ENCODE peak calls at places on chromosomes 16 and 17, in nine cellular contexts. One of them, this sample, is unnamed.

GRCh38 chr17:51238253-51238887 is 21.5 kb downstream of the MBTD1 start:
- DNase-seq in GM06990: peak; percentile 35
- DNase-seq in astrocyte of the spinal cord: no peak
- DNase-seq in uterus: no peak
- DNase-seq in fibroblast of pulmonary artery: no peak
- DNase-seq in kidney: no peak
- DNase-seq in SJSA1: no peak
- DNase-seq in OCI-LY7: peak; percentile 78
- DNase-seq in hepatocyte: no peak
- DNase-seq in this sample: no peak

GRCh38 chr17:28249706-28250105 is 69.3 kb upstream of the TMEM97 start:
- DNase-seq in GM06990: no peak
- DNase-seq in astrocyte of the spinal cord: no peak
- DNase-seq in uterus: no peak
- DNase-seq in fibroblast of pulmonary artery: no peak
- DNase-seq in kidney: no peak
- DNase-seq in SJSA1: no peak
- DNase-seq in OCI-LY7: no peak
- DNase-seq in hepatocyte: no peak
- DNase-seq in this sample: no peak

GRCh38 chr16:69397821-69398521 is 12.2 kb upstream of the TERF2 start:
- DNase-seq in GM06990: no peak
- DNase-seq in astrocyte of the spinal cord: peak; percentile 81
- DNase-seq in uterus: peak; percentile 55
- DNase-seq in fibroblast of pulmonary artery: peak; percentile 86
- DNase-seq in kidney: no peak
- DNase-seq in SJSA1: peak; percentile 73
- DNase-seq in OCI-LY7: peak; percentile 24
- DNase-seq in hepatocyte: peak; percentile 79
- DNase-seq in this sample: peak; percentile 79

GRCh38 chr16:17312100-17312732 is 158.5 kb downstream of the XYLT1 start:
- DNase-seq in GM06990: no peak
- DNase-seq in astrocyte of the spinal cord: no peak
- DNase-seq in uterus: no peak
- DNase-seq in fibroblast of pulmonary artery: no peak
- DNase-seq in kidney: peak; percentile 77
- DNase-seq in SJSA1: no peak
- DNase-seq in OCI-LY7: no peak
- DNase-seq in hepatocyte: peak; percentile 35
- DNase-seq in this sample: no peak

GRCh38 chr17:40312131-40312731 is 3.3 kb downstream of the RARA start:
- DNase-seq in GM06990: no peak
- DNase-seq in astrocyte of the spinal cord: no peak
- DNase-seq in uterus: no peak
- DNase-seq in fibroblast of pulmonary artery: no peak
- DNase-seq in kidney: peak; percentile 83
- DNase-seq in SJSA1: no peak
- DNase-seq in OCI-LY7: no peak
- DNase-seq in hepatocyte: no peak
- DNase-seq in this sample: no peak

GRCh38 chr16:89404561-89404960 is 85.8 kb downstream of the ANKRD11 start:
- DNase-seq in GM06990: no peak
- DNase-seq in astrocyte of the spinal cord: no peak
- DNase-seq in uterus: no peak
- DNase-seq in fibroblast of pulmonary artery: no peak
- DNase-seq in kidney: peak; percentile 35
- DNase-seq in SJSA1: no peak
- DNase-seq in OCI-LY7: no peak
- DNase-seq in hepatocyte: no peak
- DNase-seq in this sample: no peak

GRCh38 chr17:6374271-6374691 is 60.6 kb downstream of the AIPL1 start:
- DNase-seq in GM06990: no peak
- DNase-seq in astrocyte of the spinal cord: peak; percentile 40
- DNase-seq in uterus: no peak
- DNase-seq in fibroblast of pulmonary artery: no peak
- DNase-seq in kidney: no peak
- DNase-seq in SJSA1: no peak
- DNase-seq in OCI-LY7: no peak
- DNase-seq in hepatocyte: peak; percentile 58
- DNase-seq in this sample: peak; percentile 36

GRCh38 chr17:42653179-42654124 is 5.6 kb upstream of the TUBG2 start:
- DNase-seq in GM06990: no peak
- DNase-seq in astrocyte of the spinal cord: peak; percentile 73
- DNase-seq in uterus: peak; percentile 82
- DNase-seq in fibroblast of pulmonary artery: peak; percentile 70
- DNase-seq in kidney: peak; percentile 89
- DNase-seq in SJSA1: peak; percentile 47
- DNase-seq in OCI-LY7: no peak
- DNase-seq in hepatocyte: peak; percentile 68
- DNase-seq in this sample: no peak

GRCh38 chr17:1709971-1710806 is at the start of gene TLCD2:
- DNase-seq in GM06990: no peak
- DNase-seq in astrocyte of the spinal cord: peak; percentile 71
- DNase-seq in uterus: peak; percentile 70
- DNase-seq in fibroblast of pulmonary artery: peak; percentile 65
- DNase-seq in kidney: peak; percentile 92
- DNase-seq in SJSA1: peak; percentile 69
- DNase-seq in OCI-LY7: no peak
- DNase-seq in hepatocyte: peak; percentile 89
- DNase-seq in this sample: peak; percentile 92

GRCh38 chr17:13885953-13886889 is 183.1 kb upstream of the COX10 start:
- DNase-seq in GM06990: no peak
- DNase-seq in astrocyte of the spinal cord: no peak
- DNase-seq in uterus: no peak
- DNase-seq in fibroblast of pulmonary artery: no peak
- DNase-seq in kidney: no peak
- DNase-seq in SJSA1: peak; percentile 47
- DNase-seq in OCI-LY7: no peak
- DNase-seq in hepatocyte: peak; percentile 14
- DNase-seq in this sample: no peak

GRCh38 chr17:9258115-9259020 is 237.1 kb downstream of the NTN1 start:
- DNase-seq in GM06990: no peak
- DNase-seq in astrocyte of the spinal cord: peak; percentile 54
- DNase-seq in uterus: no peak
- DNase-seq in fibroblast of pulmonary artery: no peak
- DNase-seq in kidney: peak; percentile 32
- DNase-seq in SJSA1: no peak
- DNase-seq in OCI-LY7: no peak
- DNase-seq in hepatocyte: no peak
- DNase-seq in this sample: peak; percentile 23

GRCh38 chr17:40559016-40559853 is 6.0 kb downstream of the CCR7 start:
- DNase-seq in GM06990: no peak
- DNase-seq in astrocyte of the spinal cord: no peak
- DNase-seq in uterus: peak; percentile 81
- DNase-seq in fibroblast of pulmonary artery: peak; percentile 47
- DNase-seq in kidney: peak; percentile 69
- DNase-seq in SJSA1: peak; percentile 23
- DNase-seq in OCI-LY7: no peak
- DNase-seq in hepatocyte: no peak
- DNase-seq in this sample: no peak

GRCh38 chr16:66925322-66925840 is at the start of gene RRAD:
- DNase-seq in GM06990: peak; percentile 41
- DNase-seq in astrocyte of the spinal cord: peak; percentile 29
- DNase-seq in uterus: peak; percentile 80
- DNase-seq in fibroblast of pulmonary artery: peak; percentile 36
- DNase-seq in kidney: peak; percentile 90
- DNase-seq in SJSA1: no peak
- DNase-seq in OCI-LY7: no peak
- DNase-seq in hepatocyte: peak; percentile 48
- DNase-seq in this sample: no peak

GRCh38 chr17:50931003-50931878 is 65.1 kb upstream of the TOB1 start:
- DNase-seq in GM06990: peak; percentile 75
- DNase-seq in astrocyte of the spinal cord: peak; percentile 86
- DNase-seq in uterus: peak; percentile 86
- DNase-seq in fibroblast of pulmonary artery: peak; percentile 88
- DNase-seq in kidney: peak; percentile 95
- DNase-seq in SJSA1: peak; percentile 85
- DNase-seq in OCI-LY7: peak; percentile 74
- DNase-seq in hepatocyte: peak; percentile 91
- DNase-seq in this sample: peak; percentile 92

GRCh38 chr16:82220541-82220940 is 50.5 kb upstream of the MPHOSPH6 start:
- DNase-seq in GM06990: no peak
- DNase-seq in astrocyte of the spinal cord: no peak
- DNase-seq in uterus: no peak
- DNase-seq in fibroblast of pulmonary artery: no peak
- DNase-seq in kidney: no peak
- DNase-seq in SJSA1: no peak
- DNase-seq in OCI-LY7: no peak
- DNase-seq in hepatocyte: no peak
- DNase-seq in this sample: no peak

GRCh38 chr16:82219298-82219697 is 49.3 kb upstream of the MPHOSPH6 start:
- DNase-seq in GM06990: no peak
- DNase-seq in astrocyte of the spinal cord: no peak
- DNase-seq in uterus: no peak
- DNase-seq in fibroblast of pulmonary artery: no peak
- DNase-seq in kidney: no peak
- DNase-seq in SJSA1: no peak
- DNase-seq in OCI-LY7: no peak
- DNase-seq in hepatocyte: no peak
- DNase-seq in this sample: no peak
- H3K4me3 ChIP-seq in GM06990: no peak overlapping the region
- H3K4me3 ChIP-seq in astrocyte of the spinal cord: no peak overlapping the region
- H3K4me3 ChIP-seq in uterus: no peak overlapping the region
- H3K4me3 ChIP-seq in fibroblast of pulmonary artery: no peak overlapping the region
- H3K4me3 ChIP-seq in kidney: no peak overlapping the region
- H3K4me3 ChIP-seq in SJSA1: no peak overlapping the region
- H3K4me3 ChIP-seq in OCI-LY7: no peak overlapping the region
- H3K4me3 ChIP-seq in hepatocyte: no peak overlapping the region
- H3K4me3 ChIP-seq in this sample: no peak overlapping the region

GRCh38 chr17:64779344-64780095 is 117.4 kb upstream of the SMURF2 start:
- DNase-seq in GM06990: no peak
- DNase-seq in astrocyte of the spinal cord: no peak
- DNase-seq in uterus: no peak
- DNase-seq in fibroblast of pulmonary artery: no peak
- DNase-seq in kidney: no peak
- DNase-seq in SJSA1: peak; percentile 46
- DNase-seq in OCI-LY7: no peak
- DNase-seq in hepatocyte: peak; percentile 35
- DNase-seq in this sample: no peak
- H3K4me3 ChIP-seq in GM06990: no peak overlapping the region
- H3K4me3 ChIP-seq in astrocyte of the spinal cord: no peak overlapping the region
- H3K4me3 ChIP-seq in uterus: peak overlapping the region; percentile 23
- H3K4me3 ChIP-seq in fibroblast of pulmonary artery: no peak overlapping the region
- H3K4me3 ChIP-seq in kidney: peak overlapping the region; percentile 24
- H3K4me3 ChIP-seq in SJSA1: no peak overlapping the region
- H3K4me3 ChIP-seq in OCI-LY7: no peak overlapping the region
- H3K4me3 ChIP-seq in hepatocyte: no peak overlapping the region
- H3K4me3 ChIP-seq in this sample: peak overlapping the region; percentile 50

GRCh38 chr16:46907061-46907774 is 23.1 kb downstream of the GPT2 start:
- DNase-seq in GM06990: no peak
- DNase-seq in astrocyte of the spinal cord: no peak
- DNase-seq in uterus: no peak
- DNase-seq in fibroblast of pulmonary artery: no peak
- DNase-seq in kidney: no peak
- DNase-seq in SJSA1: no peak
- DNase-seq in OCI-LY7: no peak
- DNase-seq in hepatocyte: no peak
- DNase-seq in this sample: no peak

GRCh38 chr16:46908540-46909372 is 24.6 kb downstream of the GPT2 start:
- DNase-seq in GM06990: no peak
- DNase-seq in astrocyte of the spinal cord: peak; percentile 75
- DNase-seq in uterus: peak; percentile 49
- DNase-seq in fibroblast of pulmonary artery: peak; percentile 74
- DNase-seq in kidney: no peak
- DNase-seq in SJSA1: peak; percentile 71
- DNase-seq in OCI-LY7: peak; percentile 79
- DNase-seq in hepatocyte: peak; percentile 79
- DNase-seq in this sample: peak; percentile 68

GRCh38 chr16:46911650-46912049 is 27.5 kb downstream of the GPT2 start:
- DNase-seq in GM06990: no peak
- DNase-seq in astrocyte of the spinal cord: no peak
- DNase-seq in uterus: no peak
- DNase-seq in fibroblast of pulmonary artery: no peak
- DNase-seq in kidney: no peak
- DNase-seq in SJSA1: no peak
- DNase-seq in OCI-LY7: no peak
- DNase-seq in hepatocyte: no peak
- DNase-seq in this sample: no peak

GRCh38 chr16:46914556-46915201 is 30.5 kb downstream of the GPT2 start:
- DNase-seq in GM06990: no peak
- DNase-seq in astrocyte of the spinal cord: no peak
- DNase-seq in uterus: no peak
- DNase-seq in fibroblast of pulmonary artery: no peak
- DNase-seq in kidney: no peak
- DNase-seq in SJSA1: no peak
- DNase-seq in OCI-LY7: no peak
- DNase-seq in hepatocyte: no peak
- DNase-seq in this sample: no peak

DNA sequence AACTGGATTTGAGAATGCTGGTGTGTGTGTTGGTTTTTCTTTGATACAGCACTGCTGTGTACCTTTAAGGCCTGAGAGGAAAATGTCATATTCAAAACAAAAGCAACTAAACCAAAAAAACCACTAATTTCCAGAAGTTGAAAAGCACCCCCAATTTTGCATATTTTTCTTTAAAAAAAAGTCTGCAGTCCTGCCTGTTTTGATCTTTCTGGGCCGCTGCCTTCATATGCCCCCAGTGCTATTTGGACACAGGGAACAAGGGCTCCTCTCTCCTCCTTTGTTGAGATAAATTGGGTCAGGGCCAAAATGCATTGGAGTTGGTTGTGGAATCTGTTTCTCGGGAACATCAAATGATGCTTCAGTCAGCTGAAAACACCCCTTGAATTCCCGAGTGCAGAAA is 26.9 kb downstream of the GPT2 start:
- DNase-seq in GM06990: no peak
- DNase-seq in astrocyte of the spinal cord: no peak
- DNase-seq in uterus: no peak
- DNase-seq in fibroblast of pulmonary artery: no peak
- DNase-seq in kidney: no peak
- DNase-seq in SJSA1: no peak
- DNase-seq in OCI-LY7: no peak
- DNase-seq in hepatocyte: no peak
- DNase-seq in this sample: no peak
- H3K4me3 ChIP-seq in GM06990: no peak overlapping the region
- H3K4me3 ChIP-seq in astrocyte of the spinal cord: no peak overlapping the region
- H3K4me3 ChIP-seq in uterus: no peak overlapping the region
- H3K4me3 ChIP-seq in fibroblast of pulmonary artery: no peak overlapping the region
- H3K4me3 ChIP-seq in kidney: no peak overlapping the region
- H3K4me3 ChIP-seq in SJSA1: no peak overlapping the region
- H3K4me3 ChIP-seq in OCI-LY7: no peak overlapping the region
- H3K4me3 ChIP-seq in hepatocyte: no peak overlapping the region
- H3K4me3 ChIP-seq in this sample: no peak overlapping the region

GRCh38 chr16:35798885-35799426 is 2339.5 kb downstream of the TP53TG3F start:
- DNase-seq in GM06990: no peak
- DNase-seq in astrocyte of the spinal cord: no peak
- DNase-seq in uterus: no peak
- DNase-seq in fibroblast of pulmonary artery: no peak
- DNase-seq in kidney: peak; percentile 33
- DNase-seq in SJSA1: no peak
- DNase-seq in OCI-LY7: no peak
- DNase-seq in hepatocyte: no peak
- DNase-seq in this sample: no peak

GRCh38 chr16:35792516-35793285 is 2333.3 kb downstream of the TP53TG3F start:
- DNase-seq in GM06990: no peak
- DNase-seq in astrocyte of the spinal cord: no peak
- DNase-seq in uterus: no peak
- DNase-seq in fibroblast of pulmonary artery: no peak
- DNase-seq in kidney: peak; percentile 47
- DNase-seq in SJSA1: no peak
- DNase-seq in OCI-LY7: no peak
- DNase-seq in hepatocyte: no peak
- DNase-seq in this sample: no peak

GRCh38 chr16:35797811-35798210 is 2338.4 kb downstream of the TP53TG3F start:
- DNase-seq in GM06990: no peak
- DNase-seq in astrocyte of the spinal cord: no peak
- DNase-seq in uterus: no peak
- DNase-seq in fibroblast of pulmonary artery: no peak
- DNase-seq in kidney: no peak
- DNase-seq in SJSA1: no peak
- DNase-seq in OCI-LY7: no peak
- DNase-seq in hepatocyte: no peak
- DNase-seq in this sample: no peak

GRCh38 chr16:35795361-35796029 is 2336.1 kb downstream of the TP53TG3F start:
- DNase-seq in GM06990: no peak
- DNase-seq in astrocyte of the spinal cord: no peak
- DNase-seq in uterus: no peak
- DNase-seq in fibroblast of pulmonary artery: no peak
- DNase-seq in kidney: peak; percentile 41
- DNase-seq in SJSA1: no peak
- DNase-seq in OCI-LY7: no peak
- DNase-seq in hepatocyte: no peak
- DNase-seq in this sample: no peak
- H3K4me3 ChIP-seq in GM06990: no peak overlapping the region
- H3K4me3 ChIP-seq in astrocyte of the spinal cord: no peak overlapping the region
- H3K4me3 ChIP-seq in uterus: no peak overlapping the region
- H3K4me3 ChIP-seq in fibroblast of pulmonary artery: no peak overlapping the region
- H3K4me3 ChIP-seq in kidney: no peak overlapping the region
- H3K4me3 ChIP-seq in SJSA1: no peak overlapping the region
- H3K4me3 ChIP-seq in OCI-LY7: no peak overlapping the region
- H3K4me3 ChIP-seq in hepatocyte: no peak overlapping the region
- H3K4me3 ChIP-seq in this sample: no peak overlapping the region

This sample was measured in Caco-2.